ENCODE peak calls at places on chromosomes 3 and 15, in five cellular contexts. One of them, this sample, is unnamed.

GRCh38 chr15:98651581-98652220 is 3.4 kb downstream of the IGF1R start:
- DNase-seq in AG04449: no peak
- DNase-seq in OCI-LY7: no peak
- DNase-seq in fibroblast of the aortic adventitia: peak; percentile 64
- DNase-seq in fibroblast of pulmonary artery: peak; percentile 16
- DNase-seq in this sample: no peak

GRCh38 chr15:93997071-93997658 is 234.2 kb upstream of the MCTP2 start:
- DNase-seq in OCI-LY7: peak; percentile 21
- DNase-seq in AG04449: no peak
- DNase-seq in fibroblast of pulmonary artery: peak; percentile 45
- DNase-seq in fibroblast of the aortic adventitia: peak; percentile 65
- DNase-seq in this sample: no peak

GRCh38 chr3:128806588-128806987 is 72.8 kb upstream of the ACAD9 start:
- DNase-seq in fibroblast of the aortic adventitia: no peak
- DNase-seq in OCI-LY7: peak; percentile 48
- DNase-seq in AG04449: no peak
- DNase-seq in fibroblast of pulmonary artery: no peak
- DNase-seq in this sample: no peak

GRCh38 chr3:42982645-42983412 is 3.7 kb downstream of the GASK1A start:
- DNase-seq in OCI-LY7: no peak
- DNase-seq in fibroblast of the aortic adventitia: no peak
- DNase-seq in AG04449: no peak
- DNase-seq in fibroblast of pulmonary artery: no peak
- DNase-seq in this sample: no peak

GRCh38 chr3:45442679-45443214 is 54.4 kb downstream of the LARS2 start:
- DNase-seq in OCI-LY7: no peak
- DNase-seq in fibroblast of pulmonary artery: no peak
- DNase-seq in AG04449: no peak
- DNase-seq in fibroblast of the aortic adventitia: no peak
- DNase-seq in this sample: no peak

GRCh38 chr3:45180899-45181298 is 34.7 kb upstream of the CDCP1 start:
- DNase-seq in fibroblast of pulmonary artery: no peak
- DNase-seq in OCI-LY7: no peak
- DNase-seq in AG04449: no peak
- DNase-seq in fibroblast of the aortic adventitia: no peak
- DNase-seq in this sample: no peak

GRCh38 chr3:154113609-154114008 is 7.6 kb upstream of the ARHGEF26 start:
- DNase-seq in fibroblast of pulmonary artery: no peak
- DNase-seq in fibroblast of the aortic adventitia: no peak
- DNase-seq in OCI-LY7: no peak
- DNase-seq in AG04449: no peak
- DNase-seq in this sample: no peak

GRCh38 chr3:41652506-41652905 is 309.4 kb downstream of the ULK4 start:
- DNase-seq in fibroblast of the aortic adventitia: no peak
- DNase-seq in fibroblast of pulmonary artery: no peak
- DNase-seq in AG04449: no peak
- DNase-seq in OCI-LY7: no peak
- DNase-seq in this sample: no peak

GRCh38 chr15:95845862-95846515 is 484.5 kb upstream of the NR2F2 start:
- DNase-seq in fibroblast of pulmonary artery: peak; percentile 17
- DNase-seq in AG04449: no peak
- DNase-seq in fibroblast of the aortic adventitia: no peak
- DNase-seq in OCI-LY7: no peak
- DNase-seq in this sample: peak; percentile 58

GRCh38 chr3:42666022-42666421 is 12.5 kb downstream of the ZBTB47 start:
- DNase-seq in AG04449: no peak
- DNase-seq in fibroblast of the aortic adventitia: no peak
- DNase-seq in OCI-LY7: no peak
- DNase-seq in fibroblast of pulmonary artery: no peak
- DNase-seq in this sample: no peak

GRCh38 chr3:62531494-62531893 is 158.1 kb upstream of the FEZF2 start:
- DNase-seq in fibroblast of the aortic adventitia: no peak
- DNase-seq in fibroblast of pulmonary artery: no peak
- DNase-seq in OCI-LY7: no peak
- DNase-seq in AG04449: no peak
- DNase-seq in this sample: no peak

GRCh38 chr3:88282519-88283241 is 132.9 kb downstream of the C3orf38 start:
- DNase-seq in fibroblast of the aortic adventitia: no peak
- DNase-seq in OCI-LY7: no peak
- DNase-seq in AG04449: no peak
- DNase-seq in fibroblast of pulmonary artery: no peak
- DNase-seq in this sample: no peak

GRCh38 chr3:183911763-183912506 is 27.3 kb upstream of the PARL start:
- DNase-seq in fibroblast of the aortic adventitia: no peak
- DNase-seq in AG04449: no peak
- DNase-seq in fibroblast of pulmonary artery: peak; percentile 29
- DNase-seq in OCI-LY7: no peak
- DNase-seq in this sample: no peak

GRCh38 chr15:53962646-53963561 is 15.3 kb upstream of the UNC13C start:
- DNase-seq in OCI-LY7: peak; percentile 27
- DNase-seq in fibroblast of pulmonary artery: peak; percentile 37
- DNase-seq in AG04449: no peak
- DNase-seq in fibroblast of the aortic adventitia: peak; percentile 18
- DNase-seq in this sample: no peak

GRCh38 chr15:70308011-70308761 is 210.5 kb upstream of the TLE3 start:
- DNase-seq in fibroblast of pulmonary artery: no peak
- DNase-seq in OCI-LY7: no peak
- DNase-seq in AG04449: no peak
- DNase-seq in fibroblast of the aortic adventitia: no peak
- DNase-seq in this sample: no peak

GRCh38 chr15:70309716-70310115 is 212.0 kb upstream of the TLE3 start:
- DNase-seq in OCI-LY7: no peak
- DNase-seq in fibroblast of pulmonary artery: no peak
- DNase-seq in fibroblast of the aortic adventitia: no peak
- DNase-seq in AG04449: no peak
- DNase-seq in this sample: no peak

GRCh38 chr15:70311821-70312220 is 214.1 kb upstream of the TLE3 start:
- DNase-seq in fibroblast of pulmonary artery: no peak
- DNase-seq in AG04449: no peak
- DNase-seq in OCI-LY7: no peak
- DNase-seq in fibroblast of the aortic adventitia: no peak
- DNase-seq in this sample: no peak

GRCh38 chr15:70306582-70306981 is 208.9 kb upstream of the TLE3 start:
- DNase-seq in AG04449: no peak
- DNase-seq in fibroblast of pulmonary artery: no peak
- DNase-seq in OCI-LY7: no peak
- DNase-seq in fibroblast of the aortic adventitia: no peak
- DNase-seq in this sample: no peak

GRCh38 chr15:70309035-70309434 is 211.3 kb upstream of the TLE3 start:
- DNase-seq in AG04449: no peak
- DNase-seq in fibroblast of the aortic adventitia: no peak
- DNase-seq in OCI-LY7: no peak
- DNase-seq in fibroblast of pulmonary artery: no peak
- DNase-seq in this sample: no peak
- H3K4me3 ChIP-seq in AG04449: no peak overlapping the region
- H3K4me3 ChIP-seq in fibroblast of the aortic adventitia: no peak overlapping the region
- H3K4me3 ChIP-seq in OCI-LY7: no peak overlapping the region
- H3K4me3 ChIP-seq in fibroblast of pulmonary artery: no peak overlapping the region
- H3K4me3 ChIP-seq in this sample: no peak overlapping the region

GRCh38 chr15:69089258-69089657 is 71.2 kb upstream of the GLCE start:
- DNase-seq in fibroblast of the aortic adventitia: no peak
- DNase-seq in fibroblast of pulmonary artery: no peak
- DNase-seq in AG04449: no peak
- DNase-seq in OCI-LY7: no peak
- DNase-seq in this sample: no peak

GRCh38 chr15:69093127-69093526 is 67.3 kb upstream of the GLCE start:
- DNase-seq in fibroblast of the aortic adventitia: no peak
- DNase-seq in AG04449: no peak
- DNase-seq in fibroblast of pulmonary artery: peak; percentile 58
- DNase-seq in OCI-LY7: no peak
- DNase-seq in this sample: no peak

GRCh38 chr15:69092159-69092558 is 68.3 kb upstream of the GLCE start:
- DNase-seq in AG04449: no peak
- DNase-seq in OCI-LY7: no peak
- DNase-seq in fibroblast of the aortic adventitia: peak; percentile 15
- DNase-seq in fibroblast of pulmonary artery: peak; percentile 80
- DNase-seq in this sample: no peak

GRCh38 chr15:69088300-69088965 is 72.0 kb upstream of the GLCE start:
- DNase-seq in fibroblast of the aortic adventitia: no peak
- DNase-seq in OCI-LY7: no peak
- DNase-seq in AG04449: no peak
- DNase-seq in fibroblast of pulmonary artery: no peak
- DNase-seq in this sample: no peak

GRCh38 chr15:69090197-69090948 is 70.1 kb upstream of the GLCE start:
- DNase-seq in fibroblast of the aortic adventitia: peak; percentile 31
- DNase-seq in OCI-LY7: no peak
- DNase-seq in fibroblast of pulmonary artery: peak; percentile 80
- DNase-seq in AG04449: no peak
- DNase-seq in this sample: peak; percentile 73
- H3K4me3 ChIP-seq in fibroblast of the aortic adventitia: no peak overlapping the region
- H3K4me3 ChIP-seq in OCI-LY7: no peak overlapping the region
- H3K4me3 ChIP-seq in fibroblast of pulmonary artery: no peak overlapping the region
- H3K4me3 ChIP-seq in AG04449: no peak overlapping the region
- H3K4me3 ChIP-seq in this sample: no peak overlapping the region

GRCh38 chr3:179304605-179305004 is 18.2 kb upstream of the ZNF639 start:
- DNase-seq in fibroblast of the aortic adventitia: no peak
- DNase-seq in fibroblast of pulmonary artery: no peak
- DNase-seq in AG04449: no peak
- DNase-seq in OCI-LY7: no peak
- DNase-seq in this sample: no peak
- H3K4me3 ChIP-seq in fibroblast of the aortic adventitia: no peak overlapping the region
- H3K4me3 ChIP-seq in fibroblast of pulmonary artery: no peak overlapping the region
- H3K4me3 ChIP-seq in AG04449: no peak overlapping the region
- H3K4me3 ChIP-seq in OCI-LY7: no peak overlapping the region
- H3K4me3 ChIP-seq in this sample: no peak overlapping the region

DNA sequence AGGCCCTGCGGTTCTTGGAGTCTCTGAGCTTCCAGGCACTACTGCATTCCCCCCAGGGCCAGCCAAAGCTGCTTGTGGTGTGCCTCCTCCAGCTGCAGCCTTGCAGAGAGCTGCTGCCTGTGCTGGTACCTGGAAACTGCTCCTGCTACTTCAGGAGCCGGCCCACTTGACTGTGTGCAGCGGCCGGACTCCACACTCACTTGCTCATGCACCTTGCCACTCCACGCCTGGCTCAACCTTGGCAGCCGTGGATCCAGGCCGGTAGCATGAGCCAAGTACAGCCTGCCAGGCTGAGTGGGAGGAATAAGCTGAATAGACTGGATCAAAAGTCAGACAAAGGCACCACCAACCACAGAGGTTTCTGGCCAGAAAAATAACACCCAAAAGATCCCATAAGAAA is 169.7 kb downstream of the TJP1 start:
- DNase-seq in AG04449: no peak
- DNase-seq in OCI-LY7: no peak
- DNase-seq in fibroblast of pulmonary artery: no peak
- DNase-seq in fibroblast of the aortic adventitia: no peak
- DNase-seq in this sample: no peak
- H3K4me3 ChIP-seq in AG04449: no peak overlapping the region
- H3K4me3 ChIP-seq in OCI-LY7: no peak overlapping the region
- H3K4me3 ChIP-seq in fibroblast of pulmonary artery: no peak overlapping the region
- H3K4me3 ChIP-seq in fibroblast of the aortic adventitia: no peak overlapping the region
- H3K4me3 ChIP-seq in this sample: no peak overlapping the region

DNA sequence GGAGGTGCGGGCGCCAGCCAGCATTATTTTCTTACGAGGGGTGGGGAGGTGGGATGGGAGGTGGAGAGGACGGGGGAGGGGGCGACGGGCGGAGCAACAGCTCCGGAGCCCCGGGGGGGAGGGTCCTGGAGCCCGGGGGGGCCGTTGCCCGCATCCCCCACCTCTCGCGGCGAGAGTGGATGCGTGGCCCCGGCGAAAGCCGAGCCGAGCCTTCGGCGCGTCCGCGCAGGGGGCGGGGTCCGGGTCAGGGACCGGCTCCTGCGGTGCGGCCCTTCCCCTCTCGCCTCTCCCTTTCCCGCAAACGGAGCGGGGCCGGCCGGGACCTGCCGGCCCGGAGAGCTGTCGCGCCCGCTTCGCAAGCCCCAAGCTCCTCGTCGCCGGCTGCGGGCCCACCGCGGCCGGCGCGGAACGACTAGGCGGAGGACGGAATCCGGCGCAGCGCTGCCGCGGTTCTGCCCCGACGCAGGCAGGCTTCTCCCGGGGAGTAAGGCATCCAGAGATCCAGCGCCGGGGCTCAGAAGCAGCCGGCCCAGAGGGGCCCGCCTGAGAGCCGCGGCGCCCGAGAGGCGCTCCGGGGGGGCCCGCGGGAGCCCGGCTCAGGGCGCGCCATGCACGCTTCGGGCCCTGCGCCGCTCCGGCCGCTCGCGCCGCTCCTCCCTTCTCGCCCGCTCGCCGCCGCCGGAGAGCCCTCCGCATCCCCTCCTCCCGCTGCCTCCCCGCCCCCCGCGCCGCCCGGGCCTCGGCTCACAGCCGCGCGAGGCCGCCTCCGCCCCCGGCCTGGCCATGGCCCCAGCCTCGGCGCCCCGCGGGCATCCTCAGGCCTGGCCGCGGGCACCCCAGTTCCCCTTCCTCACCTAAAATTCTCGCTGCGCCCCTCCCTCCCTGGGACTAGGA is 449 bp upstream of the ADCY5 start:
- DNase-seq in AG04449: no peak
- DNase-seq in OCI-LY7: no peak
- DNase-seq in fibroblast of pulmonary artery: peak; percentile 11
- DNase-seq in fibroblast of the aortic adventitia: peak; percentile 3
- DNase-seq in this sample: no peak
- H3K4me3 ChIP-seq in AG04449: peak overlapping the region; percentile 58
- H3K4me3 ChIP-seq in OCI-LY7: peak overlapping the region; percentile 44
- H3K4me3 ChIP-seq in fibroblast of pulmonary artery: peak overlapping the region; percentile 50
- H3K4me3 ChIP-seq in fibroblast of the aortic adventitia: peak overlapping the region; percentile 60
- H3K4me3 ChIP-seq in this sample: peak overlapping the region; percentile 52

GRCh38 chr3:179149951-179150350 is 1.8 kb downstream of the PIK3CA start:
- DNase-seq in fibroblast of the aortic adventitia: peak; percentile 28
- DNase-seq in AG04449: no peak
- DNase-seq in fibroblast of pulmonary artery: peak; percentile 9
- DNase-seq in OCI-LY7: no peak
- DNase-seq in this sample: no peak
- H3K4me3 ChIP-seq in fibroblast of the aortic adventitia: peak overlapping the region; percentile 76
- H3K4me3 ChIP-seq in AG04449: peak overlapping the region; percentile 69
- H3K4me3 ChIP-seq in fibroblast of pulmonary artery: peak overlapping the region; percentile 83
- H3K4me3 ChIP-seq in OCI-LY7: peak overlapping the region; percentile 89
- H3K4me3 ChIP-seq in this sample: peak overlapping the region; percentile 93

GRCh38 chr3:147396709-147397046 is 9.7 kb downstream of the ZIC4 start:
- DNase-seq in OCI-LY7: no peak
- DNase-seq in fibroblast of pulmonary artery: no peak
- DNase-seq in AG04449: no peak
- DNase-seq in fibroblast of the aortic adventitia: no peak
- DNase-seq in this sample: no peak
- H3K4me3 ChIP-seq in OCI-LY7: no peak overlapping the region
- H3K4me3 ChIP-seq in fibroblast of pulmonary artery: no peak overlapping the region
- H3K4me3 ChIP-seq in AG04449: no peak overlapping the region
- H3K4me3 ChIP-seq in fibroblast of the aortic adventitia: no peak overlapping the region
- H3K4me3 ChIP-seq in this sample: no peak overlapping the region

DNA sequence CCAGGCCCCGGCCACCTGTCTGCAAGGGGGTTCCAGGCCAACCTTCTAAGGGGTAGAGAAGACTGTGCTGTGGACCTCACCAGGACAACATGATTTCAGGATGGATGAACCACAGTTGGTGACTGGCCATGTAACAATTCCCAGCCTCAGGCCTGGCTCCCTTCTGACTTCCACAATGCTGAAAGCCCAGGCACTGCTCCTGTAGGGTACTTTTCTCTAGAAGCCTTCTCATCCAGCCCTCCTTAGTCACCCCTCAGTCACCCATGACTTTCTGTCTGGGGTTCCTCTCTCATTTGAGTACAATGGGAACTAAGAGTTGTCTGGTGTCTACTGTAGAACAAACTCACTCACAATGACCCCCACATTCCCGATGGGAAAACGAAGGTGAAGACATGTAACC is 8.6 kb downstream of the ALS2CL start:
- DNase-seq in fibroblast of pulmonary artery: no peak
- DNase-seq in fibroblast of the aortic adventitia: no peak
- DNase-seq in AG04449: no peak
- DNase-seq in OCI-LY7: no peak
- DNase-seq in this sample: no peak
- H3K4me3 ChIP-seq in fibroblast of pulmonary artery: no peak overlapping the region
- H3K4me3 ChIP-seq in fibroblast of the aortic adventitia: no peak overlapping the region
- H3K4me3 ChIP-seq in AG04449: no peak overlapping the region
- H3K4me3 ChIP-seq in OCI-LY7: no peak overlapping the region
- H3K4me3 ChIP-seq in this sample: no peak overlapping the region

This sample was measured in skeletal muscle cell.